ENCODE peak calls at places on chromosomes 16 and 17, in nine cellular contexts. H is neural progenitor cell; Y is iPS DF 6.9; Z is right cardiac atrium; D is lower lobe of right lung; Q is CD4-positive, CD25-positive, alpha-beta regulatory T cell; G is GM12878; C is ascending aorta; B is lung. L is an unnamed sample.

GRCh38 chr17:8152981-8153549 is 861 bp upstream of the PER1 start:
- DNase-seq in B (no peak), H (no peak), Z (no peak), C (no peak), Y (no peak), D (peak; percentile 53), G (no peak), Q (no peak), L (no peak)

GRCh38 chr16:27426423-27427408 is 24.7 kb downstream of the IL21R start:
- DNase-seq in H (no peak), G (peak; percentile 93), Z (no peak), B (peak; percentile 38), Q (peak; percentile 86), D (no peak), C (no peak), Y (no peak), L (peak; percentile 47)

GRCh38 chr16:79132745-79133144 is 467.8 kb downstream of the MAF start:
- DNase-seq in Z (peak; percentile 44), H (no peak), Q (no peak), G (no peak), Y (no peak), C (no peak), B (peak; percentile 34), D (no peak), L (no peak)

GRCh38 chr16:1520461-1520860 is 13.0 kb upstream of the TMEM204 start:
- DNase-seq in C (no peak), H (no peak), G (no peak), Z (no peak), Q (no peak), Y (no peak), D (no peak), B (no peak), L (no peak)

GRCh38 chr16:705748-706188 is at the start of gene FBXL16:
- DNase-seq in Q (no peak), H (peak; percentile 58), C (no peak), Z (no peak), D (no peak), G (no peak), Y (no peak), B (no peak), L (no peak)

GRCh38 chr17:57009737-57010445 is 32.0 kb downstream of the SCPEP1 start:
- DNase-seq in Z (peak; percentile 26), H (peak; percentile 69), B (peak; percentile 51), G (peak; percentile 51), Y (peak; percentile 76), C (no peak), Q (peak; percentile 73), D (peak; percentile 52), L (peak; percentile 28)

GRCh38 chr16:27475561-27475960 is 73.6 kb downstream of the IL21R start:
- DNase-seq in Q (no peak), Y (no peak), H (no peak), Z (no peak), D (no peak), C (no peak), G (no peak), B (no peak), L (no peak)

GRCh38 chr16:30494709-30495108 is 22.2 kb downstream of the ITGAL start:
- DNase-seq in B (no peak), D (no peak), H (no peak), C (no peak), Q (no peak), Y (no peak), Z (no peak), G (no peak), L (no peak)

GRCh38 chr16:528111-529011 is 849 bp downstream of the CAPN15 start:
- DNase-seq in B (peak; percentile 47), Y (no peak), Z (peak; percentile 62), G (no peak), C (no peak), H (peak; percentile 62), Q (peak; percentile 57), D (no peak), L (peak; percentile 72)

GRCh38 chr17:8628609-8629169 is 1.8 kb downstream of the MYH10 start:
- DNase-seq in G (no peak), B (no peak), D (no peak), Z (no peak), Q (no peak), Y (no peak), H (no peak), C (no peak), L (no peak)

GRCh38 chr16:913817-914440 is 56.9 kb downstream of the LMF1 start:
- DNase-seq in C (no peak), Y (no peak), G (no peak), Q (no peak), H (no peak), Z (no peak), B (no peak), D (no peak), L (no peak)

GRCh38 chr16:54000361-54000760 is 286.2 kb downstream of the IRX3 start:
- DNase-seq in Z (no peak), B (no peak), Q (no peak), G (no peak), C (no peak), H (no peak), Y (no peak), D (no peak), L (no peak)

GRCh38 chr17:81582341-81582740 is 30.2 kb upstream of the FAAP100 start:
- DNase-seq in Z (no peak), Q (no peak), H (no peak), B (no peak), C (no peak), G (no peak), Y (no peak), D (no peak), L (no peak)

GRCh38 chr16:67454104-67454503 is 23.2 kb downstream of the HSD11B2 start:
- DNase-seq in G (no peak), H (no peak), Y (no peak), D (no peak), B (no peak), C (no peak), Z (no peak), Q (no peak), L (no peak)
- H3K4me1 ChIP-seq in G (no peaks in the 10 kb centered on the region), H (no peaks in the 10 kb centered on the region), Y (no peaks in the 10 kb centered on the region), D (peaks cover 76% of the 10 kb centered on the region), B (peaks cover 51% of the 10 kb centered on the region), C (peaks cover 47% of the 10 kb centered on the region), Z (peaks cover 37% of the 10 kb centered on the region), Q (no peaks in the 10 kb centered on the region), L (peaks cover 4% of the 10 kb centered on the region)

DNA sequence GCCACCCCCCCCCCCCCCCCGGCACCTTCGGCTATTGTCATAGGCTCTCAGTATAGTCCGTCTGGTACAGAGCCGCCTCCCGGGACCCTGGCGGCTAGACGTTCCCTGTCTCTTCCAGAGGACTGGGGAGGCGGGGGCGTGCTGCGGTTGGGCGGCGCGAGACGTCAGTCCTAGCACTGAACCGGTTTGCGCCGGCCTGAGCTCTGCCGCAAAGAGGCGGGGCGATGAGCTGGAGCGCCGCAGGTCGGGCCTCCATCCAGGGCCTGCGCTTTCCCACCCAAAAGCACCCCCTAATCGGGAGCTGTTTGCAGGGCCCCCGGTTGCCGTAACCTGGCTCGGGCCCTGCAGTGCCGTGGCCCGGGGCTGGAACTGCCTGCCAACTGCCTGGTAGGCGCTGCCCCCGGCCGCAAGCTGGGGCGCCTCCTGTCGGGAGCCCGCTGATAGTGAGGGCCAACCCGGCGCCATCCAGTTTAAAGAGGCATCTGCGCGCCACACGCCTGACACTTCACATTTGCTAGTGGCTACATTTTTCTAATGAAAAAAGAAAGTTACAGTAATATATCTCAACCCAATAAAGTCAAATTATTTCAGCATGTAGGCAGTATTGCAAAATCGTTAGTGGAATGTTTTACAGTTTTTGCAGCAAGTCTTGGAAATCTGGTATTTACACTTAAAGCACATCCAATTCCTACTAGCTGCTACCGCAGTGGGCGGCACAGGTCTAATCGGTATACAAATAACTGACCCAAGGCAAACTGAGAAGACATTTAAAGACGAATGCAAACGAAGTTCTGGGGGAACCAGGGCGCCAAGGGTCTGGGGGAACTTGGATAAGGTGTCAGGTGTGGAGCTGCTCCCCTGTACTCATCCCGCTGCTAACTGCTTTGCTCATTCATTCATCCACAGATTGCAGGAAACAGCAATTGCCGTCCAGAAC is 753 bp upstream of the USP22 start:
- DNase-seq in B (peak; percentile 98), Q (peak; percentile 99), G (peak; percentile 84), H (peak; percentile 99), Y (peak; percentile 84), Z (peak; percentile 100), C (no peak), D (peak; percentile 99), L (peak; percentile 95)
- H3K4me3 ChIP-seq in B (peak overlapping the region; percentile 76), Q (peak overlapping the region; percentile 75), G (peak overlapping the region; percentile 61), H (peak overlapping the region; percentile 57), Y (peak overlapping the region; percentile 43), Z (peak overlapping the region; percentile 87), C (peak overlapping the region; percentile 82), D (peak overlapping the region; percentile 63), L (peak overlapping the region; percentile 65)

DNA sequence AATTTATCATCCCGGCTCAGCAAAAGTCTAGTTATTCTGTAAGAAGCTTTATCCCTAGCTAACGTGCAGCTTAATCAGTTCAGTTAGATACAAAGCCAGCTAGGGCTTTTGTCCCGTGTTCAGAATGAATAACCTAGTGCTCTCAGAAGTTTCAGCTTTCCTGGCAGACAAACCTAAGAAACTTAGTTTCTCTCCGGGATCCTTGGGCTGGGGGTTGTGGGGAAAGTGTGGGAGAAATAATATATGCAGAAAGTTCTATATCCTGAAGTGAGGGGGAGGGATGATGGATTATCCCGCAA is 475.7 kb upstream of the CCL2 start:
- DNase-seq in D (no peak), C (no peak), Z (no peak), Q (no peak), B (no peak), H (no peak), G (no peak), Y (no peak), L (no peak)
- H3K4me1 ChIP-seq in D (no peaks in the 10 kb centered on the region), C (no peaks in the 10 kb centered on the region), Z (no peaks in the 10 kb centered on the region), Q (no peaks in the 10 kb centered on the region), B (no peaks in the 10 kb centered on the region), H (peaks cover 4% of the 10 kb centered on the region), G (no peaks in the 10 kb centered on the region), Y (no peaks in the 10 kb centered on the region), L (no peaks in the 10 kb centered on the region)

GRCh38 chr16:8646271-8646670 is 24.8 kb downstream of the METTL22 start:
- DNase-seq in G (no peak), C (no peak), Z (no peak), H (no peak), Y (no peak), D (no peak), Q (no peak), B (no peak), L (no peak)
- H3K4me3 ChIP-seq in G (no peak overlapping the region), C (no peak overlapping the region), Z (no peak overlapping the region), H (no peak overlapping the region), Y (no peak overlapping the region), D (no peak overlapping the region), Q (no peak overlapping the region), B (no peak overlapping the region), L (no peak overlapping the region)

L was measured in PC-9.